ENCODE peak calls at places on chromosomes 11 and 22, in eight cellular contexts. O is dorsolateral prefrontal cortex; L is neural progenitor cell; V is stimulated activated CD8-positive, alpha-beta memory T cell treated with anti-CD3 and anti-CD28 coated beads, Interleukin-12 subunit alpha, Interleukin-12 subunit beta, amount 100 ng/mL, for 1 hour; A is cardiac fibroblast; C is effector memory CD8-positive, alpha-beta T cell; N is endodermal cell; Q is LHCN-M2. U is an unnamed sample.

GRCh38 chr11:130145328-130145812 is 14.2 kb upstream of the ST14 start:
- DNase-seq in A (no peak), V (no peak), L (no peak), C (no peak), Q (no peak), O (no peak), N (no peak), U (peak)

GRCh38 chr11:34174411-34175041 is 69.1 kb downstream of the NAT10 start:
- DNase-seq in Q (peak), L (peak), N (peak), C (peak), A (peak), V (peak), O (peak), U (peak)

GRCh38 chr11:116558504-116559252 is 214.1 kb downstream of the BUD13 start:
- DNase-seq in N (no peak), O (no peak), Q (no peak), A (peak), V (no peak), L (no peak), C (no peak), U (no peak)

GRCh38 chr22:22995166-22995565 is 75.2 kb upstream of the GNAZ start:
- DNase-seq in C (no peak), V (no peak), A (no peak), Q (no peak), L (no peak), N (no peak), O (no peak), U (no peak)

GRCh38 chr11:76579047-76579751 is 91.3 kb downstream of the LRRC32 start:
- DNase-seq in O (no peak), A (peak), N (peak), C (no peak), Q (no peak), L (peak), V (no peak), U (peak)

GRCh38 chr22:21457023-21457787 is 10.0 kb upstream of the TMEM191C start:
- DNase-seq in Q (no peak), L (peak), O (no peak), V (no peak), C (no peak), N (peak), A (no peak), U (peak)

GRCh38 chr22:37198290-37199102 is 10.4 kb upstream of the C1QTNF6 start:
- DNase-seq in V (peak), C (peak), O (peak), Q (peak), L (peak), N (peak), A (peak), U (peak)

GRCh38 chr11:120482149-120482548 is 29.4 kb upstream of the GRIK4 start:
- DNase-seq in V (no peak), N (no peak), C (no peak), O (no peak), Q (peak), L (no peak), A (no peak), U (no peak)

GRCh38 chr11:35144811-35145210 is 5.8 kb downstream of the CD44 start:
- DNase-seq in V (no peak), O (no peak), A (peak), Q (no peak), N (no peak), L (no peak), C (no peak), U (no peak)

GRCh38 chr22:39476664-39477063 is 19.9 kb downstream of the MGAT3 start:
- DNase-seq in L (no peak), O (no peak), V (no peak), C (no peak), N (no peak), A (no peak), Q (no peak), U (no peak)

GRCh38 chr11:130435671-130436070 is 7.3 kb upstream of the ADAMTS8 start:
- DNase-seq in Q (peak), C (no peak), O (no peak), A (peak), V (no peak), N (no peak), L (no peak), U (no peak)

GRCh38 chr11:3049430-3050243 is 7.6 kb downstream of the CARS1 start:
- DNase-seq in C (peak), N (no peak), A (peak), Q (peak), L (no peak), O (peak), V (peak), U (peak)

GRCh38 chr11:129681344-129682114 is 134.1 kb upstream of the TMEM45B start:
- DNase-seq in Q (no peak), C (no peak), N (no peak), V (no peak), L (no peak), O (no peak), A (no peak), U (no peak)

GRCh38 chr22:20056696-20057386 is 23.2 kb upstream of the DGCR8 start:
- DNase-seq in N (no peak), O (no peak), C (no peak), V (no peak), L (no peak), Q (no peak), A (no peak), U (no peak)

GRCh38 chr22:24141586-24141985 is 39.7 kb upstream of the SUSD2 start:
- DNase-seq in A (no peak), C (no peak), L (no peak), Q (peak), N (no peak), V (no peak), O (no peak), U (no peak)

GRCh38 chr22:43004362-43005035 is 10.4 kb downstream of the PACSIN2 start:
- DNase-seq in C (no peak), L (no peak), O (no peak), Q (no peak), A (peak), N (no peak), V (no peak), U (no peak)

GRCh38 chr11:33445761-33446161 is 188.6 kb downstream of the HIPK3 start:
- DNase-seq in V (no peak), N (no peak), O (no peak), L (no peak), Q (peak), C (no peak), A (no peak), U (no peak)

GRCh38 chr11:107591098-107591445 is at the start of gene ELMOD1:
- DNase-seq in A (peak), Q (peak), O (peak), N (peak), V (no peak), L (peak), C (no peak), U (peak)

GRCh38 chr11:107243929-107244328 is 213.7 kb downstream of the CWF19L2 start:
- DNase-seq in C (no peak), O (no peak), L (no peak), N (no peak), A (no peak), Q (no peak), V (no peak), U (no peak)

GRCh38 chr22:39183991-39184585 is 31.6 kb upstream of the CBX7 start:
- DNase-seq in C (no peak), O (peak), N (peak), V (no peak), L (no peak), A (peak), Q (peak), U (peak)

GRCh38 chr11:81869337-81870065 is 864.2 kb downstream of the FAM181B start:
- DNase-seq in A (no peak), L (no peak), N (no peak), Q (no peak), O (no peak), C (peak), V (peak), U (no peak)

GRCh38 chr22:44823396-44823795 is 71.0 kb downstream of the ARHGAP8 start:
- DNase-seq in L (no peak), N (peak), A (no peak), C (no peak), O (no peak), V (no peak), Q (no peak), U (no peak)

GRCh38 chr11:62464655-62465054 is 45.8 kb downstream of the SCGB1A1 start:
- DNase-seq in V (no peak), O (no peak), L (no peak), C (no peak), A (no peak), N (no peak), Q (no peak), U (no peak)

GRCh38 chr11:2533642-2534115 is 88.9 kb downstream of the KCNQ1 start:
- DNase-seq in O (no peak), V (peak), A (peak), Q (peak), N (peak), L (peak), C (no peak), U (peak)

GRCh38 chr11:15970506-15971214 is 385.7 kb downstream of the SOX6 start:
- DNase-seq in N (no peak), C (no peak), V (no peak), O (no peak), Q (no peak), A (peak), L (no peak), U (no peak)

GRCh38 chr11:124760205-124760652 is 1.9 kb downstream of the ESAM start:
- DNase-seq in O (no peak), L (peak), V (no peak), N (no peak), C (no peak), Q (no peak), A (no peak), U (no peak)

GRCh38 chr22:47221840-47222615 is 459.6 kb downstream of the TBC1D22A start:
- DNase-seq in A (no peak), V (no peak), L (no peak), O (peak), N (no peak), C (no peak), Q (no peak), U (no peak)

GRCh38 chr11:118398797-118399564 is 2.4 kb upstream of the ATP5MG start:
- DNase-seq in N (no peak), A (peak), O (no peak), V (peak), Q (no peak), C (peak), L (no peak), U (no peak)

GRCh38 chr22:27906241-27906640 is 12.8 kb downstream of the PITPNB start:
- DNase-seq in L (no peak), O (no peak), Q (no peak), N (no peak), A (peak), V (no peak), C (no peak), U (no peak)

GRCh38 chr11:118128821-118129474 is 23.7 kb downstream of the SCN4B start:
- DNase-seq in N (no peak), A (no peak), C (no peak), O (no peak), V (no peak), Q (no peak), L (no peak), U (no peak)

GRCh38 chr11:57402188-57403066 is 12.0 kb upstream of the PRG2 start:
- DNase-seq in O (no peak), N (peak), V (no peak), C (no peak), Q (no peak), L (no peak), A (no peak), U (no peak)

U was measured in body of pancreas.